ENCODE peak calls at places on chromosomes 11 and 22, in four cellular contexts. S, I, F and X are unnamed samples.

GRCh38 chr22:37848587-37849088 is 581 bp upstream of the EIF3L start:
- DNase-seq in I (no peak), S (no peak), F (no peak), X (no peak)

GRCh38 chr11:91998466-91998865 is 226.2 kb upstream of the FAT3 start:
- DNase-seq in S (no peak), F (no peak), I (no peak), X (no peak)

GRCh38 chr11:45643585-45643984 is 21.8 kb downstream of the CHST1 start:
- DNase-seq in I (no peak), S (no peak), F (no peak), X (no peak)

GRCh38 chr11:9065614-9066431 is 25.6 kb downstream of the SCUBE2 start:
- DNase-seq in F (no peak), S (no peak), I (no peak), X (no peak)

GRCh38 chr22:37906364-37907008 is 389 bp downstream of the MICALL1 start:
- DNase-seq in I (peak), S (no peak), F (peak), X (peak)

GRCh38 chr22:36334838-36335603 is 52.7 kb downstream of the MYH9 start:
- DNase-seq in I (no peak), F (peak), S (no peak), X (no peak)

GRCh38 chr11:67310246-67311050 is 7.1 kb downstream of the SSH3 start:
- DNase-seq in F (no peak), S (no peak), I (no peak), X (no peak)

GRCh38 chr11:3122775-3123201 is 42.3 kb downstream of the OSBPL5 start:
- DNase-seq in S (no peak), F (no peak), I (no peak), X (no peak)

GRCh38 chr22:17198188-17199130 is 20.8 kb downstream of the ADA2 start:
- DNase-seq in F (peak), S (peak), I (no peak), X (no peak)

GRCh38 chr11:93368022-93368421 is 37.5 kb downstream of the DEUP1 start:
- DNase-seq in I (no peak), F (no peak), S (no peak), X (no peak)

GRCh38 chr11:19332476-19332875 is 91.7 kb upstream of the E2F8 start:
- DNase-seq in S (no peak), F (no peak), I (no peak), X (no peak)

GRCh38 chr11:10669258-10670033 is 24.1 kb downstream of the IRAG1 start:
- DNase-seq in I (no peak), S (no peak), F (no peak), X (no peak)

GRCh38 chr11:119470316-119471266 is 47.6 kb upstream of the THY1 start:
- DNase-seq in F (no peak), I (no peak), S (no peak), X (no peak)

GRCh38 chr11:119472856-119473222 is 49.9 kb upstream of the THY1 start:
- DNase-seq in F (no peak), I (no peak), S (no peak), X (no peak)

GRCh38 chr11:119473226-119473625 is 50.3 kb upstream of the THY1 start:
- DNase-seq in S (no peak), I (no peak), F (no peak), X (no peak)

GRCh38 chr11:119472186-119472855 is 49.3 kb upstream of the THY1 start:
- DNase-seq in I (no peak), S (no peak), F (no peak), X (no peak)

DNA sequence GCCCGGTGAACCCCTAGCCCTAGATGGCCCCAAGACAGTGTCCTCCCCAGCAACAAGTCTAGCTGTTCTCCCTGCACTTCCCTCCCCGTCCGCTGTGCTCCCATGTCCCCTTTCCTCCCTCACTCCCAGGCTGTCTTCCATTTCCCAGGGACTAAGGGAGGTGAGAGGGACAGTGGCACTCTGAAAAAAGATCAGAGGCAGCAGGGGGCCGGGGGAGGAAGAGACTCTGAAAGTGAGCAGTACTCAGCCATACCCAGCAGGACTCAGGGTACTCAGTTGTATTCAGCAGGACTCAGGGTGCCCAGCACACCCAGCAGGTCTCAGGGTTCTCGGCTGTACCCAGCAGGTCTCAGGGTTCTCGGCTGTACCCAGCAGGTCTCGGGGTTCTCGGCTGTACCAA is 48.4 kb upstream of the THY1 start:
- DNase-seq in I (no peak), S (no peak), F (no peak), X (no peak)
- TF ChIP-seq TAF1 in I (no peak), S (no peak), F (no peak), X (no peak)

GRCh38 chr22:28171713-28172112 is 252.7 kb upstream of the PITPNB start:
- DNase-seq in F (no peak), S (no peak), I (no peak), X (no peak)
- TF ChIP-seq TAF1 in F (no peak), S (no peak), I (no peak), X (no peak)

GRCh38 chr22:30803679-30804078 is 109.0 kb downstream of the OSBP2 start:
- DNase-seq in F (no peak), S (no peak), I (no peak), X (no peak)

GRCh38 chr22:30809086-30809485 is 114.4 kb downstream of the OSBP2 start:
- DNase-seq in F (no peak), S (no peak), I (no peak), X (no peak)

GRCh38 chr22:30804626-30805025 is 110.0 kb downstream of the OSBP2 start:
- DNase-seq in F (no peak), I (no peak), S (no peak), X (no peak)

GRCh38 chr22:30810105-30810504 is 115.4 kb downstream of the OSBP2 start:
- DNase-seq in F (no peak), S (no peak), I (no peak), X (no peak)

DNA sequence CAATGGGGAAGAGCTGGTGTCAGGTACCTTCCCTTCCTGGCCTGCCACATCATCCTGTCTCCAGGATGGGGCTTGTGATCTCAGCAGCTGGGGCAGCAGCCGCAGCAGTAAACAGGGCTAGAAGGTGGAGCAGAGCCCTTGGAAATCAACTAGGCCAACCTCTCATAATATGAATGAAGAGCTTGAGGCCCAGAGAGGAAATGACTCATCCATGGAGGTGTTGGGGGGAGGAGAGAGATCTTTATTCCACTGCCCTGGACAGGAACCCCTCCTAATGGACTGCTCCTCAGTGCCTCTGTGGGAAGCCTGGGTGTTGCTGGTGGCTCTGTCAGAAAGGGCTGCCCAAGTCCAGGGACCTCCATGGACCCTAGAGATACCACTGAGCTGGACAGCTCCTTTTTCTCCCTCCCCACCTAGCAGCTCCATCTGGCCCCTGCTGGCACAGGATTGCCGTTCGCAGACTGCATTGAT is 111.8 kb downstream of the OSBP2 start:
- DNase-seq in I (no peak), S (no peak), F (no peak), X (no peak)
- TF ChIP-seq TAF1 in I (no peak), S (no peak), F (no peak), X (no peak)

GRCh38 chr11:76752321-76753175 is 30.6 kb upstream of the TSKU start:
- DNase-seq in S (no peak), I (no peak), F (peak), X (no peak)
- TF ChIP-seq TAF1 in S (no peak), I (no peak), F (no peak), X (no peak)

DNA sequence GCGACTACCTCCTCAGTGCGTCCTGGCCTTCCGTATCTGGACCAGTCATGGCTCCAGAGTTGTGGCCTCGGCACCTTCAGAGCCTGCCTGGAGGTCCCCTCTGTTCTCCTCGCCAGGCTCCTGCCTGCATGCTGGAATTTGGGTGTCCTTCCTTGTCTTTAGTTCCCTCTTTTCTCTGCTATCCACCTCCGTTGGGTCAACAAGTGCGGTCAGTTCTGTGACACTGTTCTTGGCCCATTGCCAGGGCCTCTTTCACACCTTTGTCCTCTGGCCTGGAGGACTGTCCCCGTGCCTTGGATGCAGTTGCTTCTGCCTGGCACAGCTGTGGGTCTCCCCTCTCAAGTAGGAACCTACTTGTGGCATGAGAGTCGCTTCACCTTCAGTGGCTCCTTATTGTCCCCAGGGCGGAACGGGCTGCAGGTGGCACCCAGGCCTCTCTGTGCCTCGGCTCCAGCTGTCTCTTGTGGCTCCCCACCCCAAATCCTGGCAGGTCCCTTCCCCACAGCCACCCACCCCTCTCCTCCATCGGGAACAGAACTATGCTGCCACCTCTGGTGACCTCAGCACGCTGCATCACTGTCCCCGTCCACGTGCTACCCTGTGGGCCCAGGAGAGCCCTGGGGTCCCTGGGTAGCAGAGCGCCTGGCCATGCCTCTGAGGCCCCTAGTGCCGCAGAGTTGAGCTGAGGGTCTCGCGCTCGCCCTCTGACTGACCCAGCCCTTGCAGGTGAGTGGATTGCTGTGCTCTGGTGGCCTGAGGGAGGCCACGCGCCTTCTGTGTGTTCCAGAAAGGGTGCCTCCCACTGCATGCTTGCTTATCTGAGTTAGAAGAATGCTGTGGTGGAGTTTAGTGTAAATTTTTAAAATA is 4.7 kb downstream of the DGCR8 start:
- DNase-seq in I (no peak), S (no peak), F (peak), X (no peak)
- TF ChIP-seq TAF1 in I (no peak), S (no peak), F (no peak), X (no peak)

GRCh38 chr11:86740628-86741488 is 59.5 kb upstream of the PRSS23 start:
- DNase-seq in F (peak), I (no peak), S (peak), X (no peak)
- TF ChIP-seq TAF1 in F (no peak), I (no peak), S (peak), X (no peak)